ENCODE peak calls at places on chromosomes 3 and 15, in eight cellular contexts. P is amniotic stem cell; O is fibroblast of lung; X is H9; L is stimulated activated naive CD8-positive, alpha-beta T cell treated with anti-CD3 and anti-CD28 coated beads, Interleukin-15, amount 100 ng/mL, for 72 hours; B is stimulated activated CD4-positive, alpha-beta T cell treated with anti-CD3 and anti-CD28 coated beads, TNF-alpha, amount 100 ng/mL, for 1 hour; Z is coronary artery; F is GM23338. T is an unnamed sample.
A peak's percentile ranks its signal among the peaks of the same experiment; 100 is the strongest.

GRCh38 chr3:169659858-169660614 is 3.5 kb downstream of the MECOM start:
- DNase-seq in P (no peak), F (peak; percentile 71), L (no peak), Z (no peak), B (no peak), X (peak; percentile 49), O (no peak), T (no peak)

GRCh38 chr3:94069242-94069813 is 6.5 kb downstream of the NSUN3 start:
- DNase-seq in Z (no peak), B (no peak), L (no peak), X (no peak), O (peak; percentile 57), P (no peak), F (peak; percentile 42), T (no peak)

GRCh38 chr3:67381667-67382272 is 272.6 kb downstream of the SUCLG2 start:
- DNase-seq in X (no peak), O (peak; percentile 57), Z (no peak), P (no peak), F (peak; percentile 49), B (no peak), L (no peak), T (no peak)

GRCh38 chr3:131036200-131036816 is 9.6 kb downstream of the NEK11 start:
- DNase-seq in P (peak; percentile 10), L (no peak), O (peak; percentile 70), Z (no peak), F (no peak), X (no peak), B (no peak), T (no peak)

GRCh38 chr3:47315069-47315647 is 32.4 kb downstream of the KLHL18 start:
- DNase-seq in F (no peak), P (no peak), X (no peak), L (no peak), O (peak; percentile 13), Z (no peak), B (no peak), T (no peak)

GRCh38 chr15:66864871-66865281 is 162.8 kb downstream of the SMAD6 start:
- DNase-seq in B (no peak), L (no peak), Z (peak; percentile 69), O (no peak), X (no peak), P (no peak), F (no peak), T (peak; percentile 38)

GRCh38 chr3:176906046-176906905 is 291.0 kb downstream of the TBL1XR1 start:
- DNase-seq in L (no peak), Z (no peak), O (peak; percentile 80), X (no peak), F (peak; percentile 24), B (no peak), P (peak; percentile 0), T (no peak)

GRCh38 chr3:151890721-151891141 is 17.3 kb downstream of the SUCNR1 start:
- DNase-seq in P (no peak), O (peak; percentile 13), B (no peak), F (no peak), Z (no peak), L (no peak), X (no peak), T (no peak)

GRCh38 chr15:57332326-57332725 is 44.0 kb upstream of the CGNL1 start:
- DNase-seq in L (no peak), P (no peak), B (no peak), X (no peak), Z (no peak), F (no peak), O (no peak), T (no peak)

GRCh38 chr15:96042734-96043224 is 287.7 kb upstream of the NR2F2 start:
- DNase-seq in L (no peak), F (no peak), Z (no peak), O (no peak), P (no peak), X (no peak), B (no peak), T (no peak)

GRCh38 chr15:66923438-66923881 is 141.9 kb upstream of the SMAD3 start:
- DNase-seq in P (no peak), F (peak; percentile 88), O (no peak), L (peak; percentile 22), X (peak; percentile 82), B (no peak), Z (no peak), T (peak; percentile 66)

GRCh38 chr15:98823012-98823458 is 174.7 kb downstream of the IGF1R start:
- DNase-seq in L (no peak), X (peak; percentile 83), B (no peak), F (peak; percentile 90), O (peak; percentile 91), P (no peak), Z (no peak), T (no peak)

GRCh38 chr3:38143511-38143910 is 5.0 kb downstream of the MYD88 start:
- DNase-seq in F (no peak), O (no peak), X (no peak), B (no peak), Z (peak; percentile 41), L (no peak), P (no peak), T (no peak)

GRCh38 chr15:54347082-54347827 is 369.0 kb downstream of the UNC13C start:
- DNase-seq in O (no peak), Z (no peak), P (no peak), B (no peak), F (no peak), L (no peak), X (no peak), T (no peak)

GRCh38 chr3:172696357-172696756 is 14.5 kb downstream of the NCEH1 start:
- DNase-seq in P (no peak), B (no peak), X (no peak), L (no peak), Z (no peak), O (no peak), F (no peak), T (no peak)